ENCODE peak calls at places on chromosomes 2 and 18, in four cellular contexts. U, L, S and W are unnamed samples.

GRCh38 chr2:213920014-213920413 is 490.8 kb upstream of the VWC2L start:
- DNase-seq in U (no peak), L (no peak), S (no peak), W (no peak)

GRCh38 chr18:26002375-26002774 is 88.0 kb downstream of the SS18 start:
- DNase-seq in U (no peak), L (no peak), S (no peak), W (no peak)

GRCh38 chr2:46367286-46367685 is 70.1 kb downstream of the EPAS1 start:
- DNase-seq in U (no peak), L (no peak), S (no peak), W (no peak)

GRCh38 chr2:6827516-6828298 is 38.0 kb downstream of the CMPK2 start:
- DNase-seq in U (no peak), L (no peak), S (no peak), W (no peak)

GRCh38 chr2:20494246-20494645 is 47.4 kb downstream of the RHOB start:
- DNase-seq in U (no peak), L (no peak), S (no peak), W (no peak)

GRCh38 chr2:195382186-195382585 is 274.8 kb upstream of the SLC39A10 start:
- DNase-seq in U (no peak), L (no peak), S (no peak), W (no peak)

GRCh38 chr2:222774941-222775340 is 85.9 kb upstream of the ACSL3 start:
- DNase-seq in U (no peak), L (peak), S (no peak), W (no peak)

GRCh38 chr2:177604291-177605065 is 211.9 kb downstream of the AGPS start:
- DNase-seq in U (peak), L (peak), S (no peak), W (no peak)

GRCh38 chr2:225466891-225467604 is 67.5 kb downstream of the NYAP2 start:
- DNase-seq in U (peak), L (no peak), S (no peak), W (no peak)

GRCh38 chr2:225471492-225471891 is 72.0 kb downstream of the NYAP2 start:
- DNase-seq in U (peak), L (peak), S (no peak), W (no peak)

GRCh38 chr2:225471039-225471438 is 71.5 kb downstream of the NYAP2 start:
- DNase-seq in U (no peak), L (no peak), S (no peak), W (no peak)

GRCh38 chr2:225465827-225466226 is 66.3 kb downstream of the NYAP2 start:
- DNase-seq in U (no peak), L (no peak), S (no peak), W (peak)

DNA sequence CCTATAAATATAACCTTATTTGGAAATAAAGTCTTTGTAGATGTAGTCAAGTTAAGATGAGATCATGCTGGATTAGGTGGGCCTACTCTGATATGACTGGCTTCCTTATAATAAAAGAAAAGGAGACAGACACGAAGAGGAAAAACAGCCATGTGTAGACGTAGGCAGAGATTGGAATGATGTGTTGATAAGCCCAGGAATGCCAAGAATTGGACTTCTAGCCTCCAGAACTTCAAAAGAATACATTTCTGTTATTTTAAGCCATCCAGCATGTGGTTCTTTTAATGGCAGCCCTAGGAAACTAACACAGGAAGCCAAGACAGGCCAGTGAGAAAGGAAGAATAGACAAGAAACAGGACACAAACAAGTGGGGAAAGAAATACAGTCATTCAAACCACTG is 68.6 kb downstream of the NYAP2 start:
- DNase-seq in U (no peak), L (no peak), S (no peak), W (no peak)
- TF ChIP-seq CREM in U (no peak), L (no peak), S (no peak), W (no peak)

GRCh38 chr2:105323117-105323516 is 6.4 kb downstream of the TGFBRAP1 start:
- DNase-seq in U (no peak), L (no peak), S (no peak), W (no peak)

GRCh38 chr2:105328281-105329196 is 996 bp downstream of the TGFBRAP1 start:
- DNase-seq in U (peak), L (peak), S (no peak), W (no peak)

GRCh38 chr2:105324732-105325131 is 4.8 kb downstream of the TGFBRAP1 start:
- DNase-seq in U (no peak), L (no peak), S (no peak), W (no peak)

GRCh38 chr2:105327690-105328089 is 1.8 kb downstream of the TGFBRAP1 start:
- DNase-seq in U (no peak), L (no peak), S (no peak), W (no peak)

GRCh38 chr2:105325389-105325963 is 4.1 kb downstream of the TGFBRAP1 start:
- DNase-seq in U (no peak), L (no peak), S (no peak), W (no peak)
- TF ChIP-seq CREM in U (no peak), L (no peak), S (no peak), W (no peak)

GRCh38 chr2:31877008-31877407 is 133.8 kb downstream of the MEMO1 start:
- DNase-seq in U (no peak), L (peak), S (no peak), W (no peak)
- TF ChIP-seq CREM in U (no peak), L (no peak), S (no peak), W (no peak)

DNA sequence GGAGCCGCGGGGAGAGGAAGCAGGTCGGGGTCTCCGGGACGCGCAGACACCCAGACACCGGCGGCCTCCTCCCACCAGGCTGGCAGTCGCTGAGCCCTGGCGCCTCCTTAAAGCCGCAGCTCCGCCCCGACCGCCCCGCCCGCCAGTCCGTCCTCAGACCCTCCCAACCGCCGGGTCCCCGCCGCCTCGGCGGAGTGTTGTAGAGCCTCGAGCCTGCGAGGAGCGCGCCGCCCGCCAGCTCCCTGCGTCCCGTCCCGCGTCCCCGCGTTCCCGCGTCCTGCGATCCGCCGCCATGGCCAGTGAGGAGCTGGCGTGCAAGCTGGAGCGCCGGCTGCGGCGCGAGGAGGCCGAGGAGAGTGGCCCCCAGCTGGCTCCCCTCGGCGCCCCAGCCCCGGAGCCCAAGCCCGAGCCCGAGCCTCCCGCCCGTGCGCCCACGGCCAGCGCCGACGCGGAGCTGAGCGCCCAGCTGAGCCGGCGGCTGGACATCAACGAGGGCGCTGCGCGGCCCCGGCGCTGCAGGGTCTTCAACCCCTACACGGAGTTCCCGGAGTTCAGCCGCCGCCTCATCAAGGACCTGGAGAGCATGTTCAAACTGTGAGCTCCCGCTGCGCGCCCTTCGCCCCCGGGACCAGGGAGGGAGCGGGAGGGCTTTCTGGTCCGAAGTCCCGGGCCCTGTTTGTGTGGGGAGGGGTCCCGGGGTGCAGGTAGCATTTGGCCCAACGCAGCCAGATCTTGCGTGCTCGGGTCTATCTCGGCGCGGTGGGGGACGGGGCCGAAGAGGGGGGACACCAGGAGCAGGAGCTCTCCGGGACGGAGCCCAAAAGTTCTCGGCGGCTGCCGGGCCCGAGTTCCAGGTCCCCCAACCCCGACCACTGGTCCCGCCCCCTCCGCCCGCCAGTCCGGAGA is at the start of gene EFHD1:
- DNase-seq in U (peak), L (no peak), S (no peak), W (peak)
- TF ChIP-seq CREM in U (no peak), L (no peak), S (no peak), W (peak)

GRCh38 chr2:170022692-170023091 is 155.3 kb upstream of the MYO3B start:
- DNase-seq in U (no peak), L (no peak), S (no peak), W (no peak)
- TF ChIP-seq CREM in U (no peak), L (no peak), S (no peak), W (no peak)

GRCh38 chr2:1591978-1592907 is 152.1 kb downstream of the PXDN start:
- DNase-seq in U (peak), L (no peak), S (no peak), W (peak)
- TF ChIP-seq CREM in U (no peak), L (no peak), S (no peak), W (no peak)

GRCh38 chr2:102303589-102303988 is 7.8 kb upstream of the IL1RL1 start:
- DNase-seq in U (no peak), L (no peak), S (no peak), W (no peak)

GRCh38 chr2:102302458-102302857 is 8.9 kb upstream of the IL1RL1 start:
- DNase-seq in U (no peak), L (no peak), S (no peak), W (no peak)

GRCh38 chr2:102304268-102304667 is 7.1 kb upstream of the IL1RL1 start:
- DNase-seq in U (no peak), L (no peak), S (no peak), W (no peak)

GRCh38 chr2:102304711-102305591 is 6.4 kb upstream of the IL1RL1 start:
- DNase-seq in U (no peak), L (no peak), S (no peak), W (no peak)

DNA sequence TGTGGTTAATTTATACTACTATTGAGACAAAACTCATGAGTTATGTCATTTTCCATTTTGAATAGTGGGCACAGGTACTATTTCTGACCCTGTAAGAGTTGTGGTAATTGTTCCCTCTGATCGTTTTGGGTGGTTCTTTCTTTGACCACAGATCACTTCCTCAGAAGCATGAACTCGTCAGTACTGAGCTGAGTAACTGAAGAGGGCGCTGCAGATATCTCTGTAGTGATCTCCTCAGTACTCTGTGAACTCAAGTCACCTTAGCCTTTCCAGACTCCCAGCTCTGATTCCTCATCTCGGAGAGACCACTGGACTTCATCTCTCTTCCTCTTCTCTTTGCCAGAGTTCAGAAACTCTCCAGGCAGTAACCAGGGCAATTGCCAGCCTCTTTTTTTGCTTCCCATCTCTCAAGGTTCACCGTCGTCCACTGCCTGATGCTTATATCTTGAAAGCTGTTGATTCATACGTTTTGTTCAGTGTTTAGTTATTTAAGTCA is 9.4 kb upstream of the IL1RL1 start:
- DNase-seq in U (peak), L (no peak), S (peak), W (peak)
- TF ChIP-seq CREM in U (peak), L (no peak), S (peak), W (no peak)